ENCODE peak calls at places on chromosome 16, in six cellular contexts. H is fibroblast of mammary gland, R is CMK, K is breast epithelium, L is OCI-M1, U is RPMI8226. A is an unnamed sample.

GRCh38 chr16:2839650-2840450 is 9.7 kb downstream of the ZG16B start:
- DNase-seq in H (no peak), R (no peak), K (no peak), L (no peak), U (no peak), A (no peak)

GRCh38 chr16:637081-638018 is 1.2 kb upstream of the METTL26 start:
- DNase-seq in H (peak), R (no peak), K (peak), L (peak), U (peak), A (peak)

GRCh38 chr16:70703835-70704381 is 18.1 kb upstream of the MTSS2 start:
- DNase-seq in H (no peak), R (no peak), K (no peak), L (no peak), U (no peak), A (no peak)

GRCh38 chr16:13902677-13903076 is 17.3 kb upstream of the ERCC4 start:
- DNase-seq in H (peak), R (no peak), K (no peak), L (no peak), U (no peak), A (no peak)

GRCh38 chr16:26334218-26335111 is 642.7 kb downstream of the HS3ST4 start:
- DNase-seq in H (no peak), R (no peak), K (no peak), L (peak), U (no peak), A (no peak)

GRCh38 chr16:50848755-50849514 is 107.0 kb downstream of the CYLD start:
- DNase-seq in H (no peak), R (no peak), K (no peak), L (no peak), U (no peak), A (no peak)

GRCh38 chr16:75000481-75001081 is 1.8 kb downstream of the ZNRF1 start:
- DNase-seq in H (no peak), R (no peak), K (no peak), L (no peak), U (no peak), A (no peak)

GRCh38 chr16:23948949-23949392 is 113.2 kb downstream of the PRKCB start:
- DNase-seq in H (no peak), R (no peak), K (no peak), L (peak), U (peak), A (no peak)

GRCh38 chr16:4409081-4409932 is 7.1 kb downstream of the CORO7 start:
- DNase-seq in H (no peak), R (no peak), K (peak), L (no peak), U (peak), A (no peak)

GRCh38 chr16:12788758-12789157 is 14.9 kb downstream of the CPPED1 start:
- DNase-seq in H (no peak), R (no peak), K (no peak), L (no peak), U (no peak), A (no peak)

GRCh38 chr16:69669577-69669976 is 56.8 kb downstream of the NQO1 start:
- DNase-seq in H (peak), R (no peak), K (no peak), L (no peak), U (no peak), A (no peak)

GRCh38 chr16:55482056-55482455 is 3.1 kb downstream of the MMP2 start:
- DNase-seq in H (peak), R (no peak), K (no peak), L (no peak), U (no peak), A (no peak)

GRCh38 chr16:4090476-4090875 is 25.8 kb downstream of the ADCY9 start:
- DNase-seq in H (no peak), R (no peak), K (no peak), L (no peak), U (no peak), A (no peak)

GRCh38 chr16:81495321-81496234 is 51.0 kb downstream of the CMIP start:
- DNase-seq in H (no peak), R (peak), K (no peak), L (peak), U (no peak), A (no peak)

GRCh38 chr16:27769561-27770222 is 219.7 kb downstream of the KATNIP start:
- DNase-seq in H (peak), R (no peak), K (peak), L (no peak), U (no peak), A (no peak)

GRCh38 chr16:24610421-24610765 is 71.0 kb downstream of the RBBP6 start:
- DNase-seq in H (peak), R (no peak), K (no peak), L (no peak), U (peak), A (peak)

GRCh38 chr16:86158688-86159360 is 259.9 kb downstream of the IRF8 start:
- DNase-seq in H (no peak), R (no peak), K (no peak), L (peak), U (no peak), A (no peak)

GRCh38 chr16:67514382-67514828 is 14.2 kb upstream of the RIPOR1 start:
- DNase-seq in H (peak), R (no peak), K (peak), L (peak), U (peak), A (peak)

GRCh38 chr16:58094026-58094425 is 35.2 kb downstream of the CFAP20 start:
- DNase-seq in H (no peak), R (no peak), K (no peak), L (no peak), U (no peak), A (no peak)

GRCh38 chr16:58733248-58733670 is 857 bp downstream of the GOT2 start:
- DNase-seq in H (peak), R (no peak), K (no peak), L (peak), U (peak), A (no peak)

GRCh38 chr16:88783391-88784073 is 1.5 kb downstream of the PIEZO1 start:
- DNase-seq in H (no peak), R (no peak), K (no peak), L (peak), U (peak), A (no peak)

A was measured in tibial nerve.